ENCODE peak calls at places on chromosomes 16 and 17, in six cellular contexts. B is SK-MEL-5, A is left cardiac atrium, X is activated T-cell treated with anti-CD3 and anti-CD28 coated beads for 1 hour, U is foreskin fibroblast, C is iris pigment epithelial cell. S is an unnamed sample.

GRCh38 chr16:28283798-28284577 is 8.3 kb upstream of the SBK1 start:
- DNase-seq in C (no peak), U (no peak), B (no peak), X (no peak), A (no peak), S (no peak)

GRCh38 chr17:62906881-62907280 is 59.2 kb upstream of the TANC2 start:
- DNase-seq in C (no peak), X (no peak), B (no peak), U (no peak), A (no peak), S (no peak)

GRCh38 chr16:47299587-47299986 is 155.8 kb upstream of the NETO2 start:
- DNase-seq in X (no peak), A (no peak), C (no peak), U (no peak), B (no peak), S (no peak)

GRCh38 chr17:18184143-18185007 is 747 bp downstream of the ALKBH5 start:
- DNase-seq in B (peak; percentile 34), U (peak; percentile 73), C (peak; percentile 56), X (peak; percentile 51), A (peak; percentile 67), S (peak; percentile 46)

GRCh38 chr17:27283057-27283456 is 10.9 kb upstream of the WSB1 start:
- DNase-seq in A (no peak), X (no peak), B (no peak), U (no peak), C (no peak), S (no peak)

GRCh38 chr16:27650073-27650701 is 100.2 kb downstream of the KATNIP start:
- DNase-seq in C (peak; percentile 10), A (no peak), X (no peak), B (no peak), U (peak; percentile 15), S (peak; percentile 25)

GRCh38 chr17:56158344-56158743 is 5.1 kb downstream of the ANKFN1 start:
- DNase-seq in A (no peak), U (no peak), X (no peak), B (no peak), C (no peak), S (no peak)

GRCh38 chr17:79192503-79193500 is 118.2 kb downstream of the ENGASE start:
- DNase-seq in B (peak; percentile 40), A (peak; percentile 54), C (peak; percentile 22), X (no peak), U (peak; percentile 63), S (peak; percentile 20)

GRCh38 chr17:32100971-32101631 is 41.2 kb upstream of the RHOT1 start:
- DNase-seq in X (no peak), U (no peak), B (no peak), A (no peak), C (no peak), S (peak; percentile 50)

GRCh38 chr16:75108792-75109731 is 7.5 kb downstream of the LDHD start:
- DNase-seq in A (peak; percentile 81), X (peak; percentile 63), U (peak; percentile 96), B (no peak), C (peak; percentile 94), S (no peak)

GRCh38 chr16:58755989-58756649 is 22.0 kb upstream of the GOT2 start:
- DNase-seq in A (peak; percentile 75), B (peak; percentile 80), C (peak; percentile 80), X (peak; percentile 62), U (peak; percentile 79), S (peak; percentile 82)

GRCh38 chr17:44384281-44384822 is 5.1 kb downstream of the ITGA2B start:
- DNase-seq in C (no peak), B (no peak), A (no peak), U (no peak), X (no peak), S (no peak)

GRCh38 chr17:79098282-79098867 is 23.8 kb downstream of the ENGASE start:
- DNase-seq in A (no peak), B (no peak), X (no peak), C (no peak), U (no peak), S (no peak)

GRCh38 chr16:12119562-12119961 is 143.0 kb downstream of the SNX29 start:
- DNase-seq in C (no peak), U (peak; percentile 59), X (no peak), B (no peak), A (peak; percentile 48), S (no peak)

GRCh38 chr16:725041-725376 is 1.2 kb downstream of the CCDC78 start:
- DNase-seq in C (no peak), U (no peak), B (no peak), A (no peak), X (no peak), S (no peak)

GRCh38 chr17:81456798-81457197 is 55.8 kb downstream of the ACTG1 start:
- DNase-seq in A (no peak), C (peak; percentile 28), B (peak; percentile 34), X (no peak), U (no peak), S (peak; percentile 80)

GRCh38 chr17:14359251-14359939 is 58.5 kb downstream of the HS3ST3B1 start:
- DNase-seq in A (no peak), C (no peak), B (no peak), U (no peak), X (no peak), S (no peak)

GRCh38 chr17:45294506-45294905 is 22.3 kb downstream of the MAP3K14 start:
- DNase-seq in X (no peak), B (no peak), U (peak; percentile 84), A (no peak), C (peak; percentile 87), S (peak; percentile 68)

GRCh38 chr16:89430436-89431157 is 59.8 kb downstream of the ANKRD11 start:
- DNase-seq in A (no peak), X (no peak), C (no peak), U (no peak), B (no peak), S (no peak)

GRCh38 chr17:42347198-42347597 is 41.0 kb downstream of the STAT3 start:
- DNase-seq in U (peak; percentile 91), X (no peak), C (peak; percentile 88), A (peak; percentile 48), B (no peak), S (peak; percentile 90)

GRCh38 chr17:6551909-6552768 is 4.2 kb downstream of the PITPNM3 start:
- DNase-seq in B (no peak), C (no peak), A (no peak), U (no peak), X (no peak), S (no peak)

GRCh38 chr17:19933221-19933620 is 44.4 kb downstream of the AKAP10 start:
- DNase-seq in B (no peak), X (no peak), U (no peak), A (no peak), C (peak; percentile 62), S (no peak)

GRCh38 chr16:80277182-80277581 is 263.6 kb upstream of the DYNLRB2 start:
- DNase-seq in X (no peak), U (no peak), A (no peak), B (peak; percentile 1), C (no peak), S (no peak)

GRCh38 chr16:69698404-69698803 is 28.0 kb downstream of the NQO1 start:
- DNase-seq in C (no peak), A (no peak), X (no peak), B (peak; percentile 53), U (no peak), S (no peak)

GRCh38 chr16:86029131-86029741 is 130.3 kb downstream of the IRF8 start:
- DNase-seq in B (no peak), X (no peak), A (peak; percentile 40), C (peak; percentile 43), U (no peak), S (no peak)

GRCh38 chr16:48452991-48453760 is 68.0 kb upstream of the SIAH1 start:
- DNase-seq in A (no peak), C (no peak), U (no peak), X (no peak), B (no peak), S (no peak)

GRCh38 chr17:57405486-57406072 is 149.3 kb downstream of the MSI2 start:
- DNase-seq in U (no peak), A (no peak), C (no peak), X (no peak), B (no peak), S (no peak)

GRCh38 chr16:20906871-20907255 is 6.3 kb downstream of the LYRM1 start:
- DNase-seq in A (no peak), B (no peak), X (no peak), C (no peak), U (no peak), S (no peak)

GRCh38 chr16:83470406-83470805 is 337.4 kb upstream of the HSBP1 start:
- DNase-seq in X (no peak), A (no peak), C (peak; percentile 70), U (peak; percentile 19), B (no peak), S (no peak)